ENCODE peak calls at places on chromosomes 11 and 22, in six cellular contexts. K is NCI-H1105; G is stimulated activated CD8-positive, alpha-beta memory T cell treated with anti-CD3 and anti-CD28 coated beads, Interleukin-4, amount 100 ng/mL, for 1 hour; N is activated B cell treated with CpG ODN at 0.5 μM for 24 hours; P is caudate nucleus; X is IMR-90. M is an unnamed sample.
A peak's percentile ranks its signal among the peaks of the same experiment; 100 is the strongest.

GRCh38 chr11:72353861-72354260 is 80.5 kb downstream of the CLPB start:
- DNase-seq in X (peak; percentile 22), G (no peak), N (no peak), K (no peak), P (no peak), M (no peak)

GRCh38 chr11:10920205-10920604 is 62.4 kb upstream of the ZBED5 start:
- DNase-seq in N (no peak), K (no peak), G (no peak), X (peak; percentile 83), P (no peak), M (no peak)

GRCh38 chr22:32474635-32475427 is at the start of gene FBXO7:
- DNase-seq in G (peak; percentile 72), X (peak; percentile 90), N (peak; percentile 92), P (peak; percentile 93), K (peak; percentile 80), M (peak; percentile 93)

GRCh38 chr11:120413480-120413879 is 77.3 kb downstream of the ARHGEF12 start:
- DNase-seq in G (no peak), N (no peak), K (no peak), P (no peak), X (peak; percentile 85), M (peak; percentile 55)

GRCh38 chr11:116927163-116927772 is 89.8 kb upstream of the APOA1 start:
- DNase-seq in P (no peak), G (peak; percentile 23), K (no peak), N (no peak), X (no peak), M (no peak)

GRCh38 chr11:16418698-16419097 is 62.4 kb upstream of the SOX6 start:
- DNase-seq in N (no peak), P (no peak), K (no peak), G (no peak), X (peak; percentile 17), M (no peak)

GRCh38 chr11:2207773-2208621 is 36.4 kb upstream of the TH start:
- DNase-seq in N (no peak), X (no peak), G (no peak), K (no peak), P (no peak), M (no peak)

GRCh38 chr11:128691802-128692749 is 1.8 kb upstream of the FLI1 start:
- DNase-seq in K (no peak), N (no peak), X (no peak), P (no peak), G (no peak), M (no peak)

GRCh38 chr11:134453441-134453840 is 41.4 kb upstream of the B3GAT1 start:
- DNase-seq in G (no peak), P (peak; percentile 16), K (no peak), N (no peak), X (no peak), M (no peak)

GRCh38 chr22:47047321-47048122 is 285.1 kb downstream of the TBC1D22A start:
- DNase-seq in N (no peak), G (no peak), P (no peak), X (no peak), K (no peak), M (no peak)

GRCh38 chr11:118142809-118143208 is 9.8 kb downstream of the SCN4B start:
- DNase-seq in X (no peak), N (no peak), G (no peak), P (no peak), K (no peak), M (no peak)

GRCh38 chr11:99069831-99070444 is 49.2 kb downstream of the CNTN5 start:
- DNase-seq in K (peak; percentile 74), G (no peak), X (no peak), P (no peak), N (no peak), M (peak; percentile 37)

GRCh38 chr11:70853103-70853830 is 399.1 kb downstream of the SHANK2 start:
- DNase-seq in P (no peak), N (no peak), X (no peak), K (no peak), G (no peak), M (no peak)

GRCh38 chr11:9170450-9170849 is 79.1 kb upstream of the SCUBE2 start:
- DNase-seq in X (peak; percentile 82), G (no peak), K (no peak), N (no peak), P (no peak), M (peak; percentile 61)

GRCh38 chr22:50708474-50708873 is 29.5 kb upstream of the ACR start:
- DNase-seq in X (no peak), P (no peak), K (no peak), N (no peak), G (no peak), M (no peak)

GRCh38 chr22:35065183-35065582 is 775 bp upstream of the ISX start:
- DNase-seq in N (no peak), G (no peak), X (no peak), K (no peak), P (no peak), M (no peak)

GRCh38 chr11:32526715-32527114 is 56.9 kb upstream of the EIF3M start:
- DNase-seq in K (no peak), N (no peak), X (no peak), P (no peak), G (no peak), M (no peak)

GRCh38 chr11:117992136-117992535 is 5.9 kb downstream of the IL10RA start:
- DNase-seq in K (no peak), N (no peak), G (no peak), X (no peak), P (no peak), M (no peak)

GRCh38 chr11:8765294-8765693 is 82.7 kb downstream of the RPL27A start:
- DNase-seq in G (no peak), P (no peak), K (no peak), N (no peak), X (peak; percentile 85), M (peak; percentile 77)

GRCh38 chr11:25890626-25891250 is 441.2 kb upstream of the ANO3 start:
- DNase-seq in N (no peak), K (no peak), P (no peak), G (no peak), X (no peak), M (no peak)

GRCh38 chr11:49208006-49208721 is at the start of gene FOLH1:
- DNase-seq in P (peak; percentile 28), G (no peak), K (peak; percentile 25), X (no peak), N (no peak), M (no peak)

GRCh38 chr11:44443836-44444769 is 121.4 kb upstream of the CD82 start:
- DNase-seq in K (no peak), G (no peak), P (no peak), N (no peak), X (no peak), M (no peak)

GRCh38 chr11:61111786-61112517 is 9.7 kb downstream of the CD5 start:
- DNase-seq in P (no peak), K (no peak), X (no peak), N (no peak), G (no peak), M (no peak)

GRCh38 chr11:47154738-47155570 is 21.7 kb downstream of the ARFGAP2 start:
- DNase-seq in N (no peak), P (no peak), K (no peak), X (no peak), G (no peak), M (no peak)

GRCh38 chr11:84398017-84398626 is 1112.0 kb upstream of the CCDC90B start:
- DNase-seq in N (no peak), K (no peak), P (no peak), G (no peak), X (peak; percentile 1), M (peak; percentile 24)

GRCh38 chr11:111797145-111797581 is 31.0 kb upstream of the PPP2R1B start:
- DNase-seq in G (no peak), X (peak; percentile 53), N (no peak), P (no peak), K (no peak), M (peak; percentile 40)

GRCh38 chr11:82636620-82637019 is 97.0 kb downstream of the FAM181B start:
- DNase-seq in K (no peak), X (no peak), N (no peak), P (no peak), G (no peak), M (no peak)

GRCh38 chr22:19880786-19881569 is 26.3 kb upstream of the GNB1L start:
- DNase-seq in N (no peak), K (no peak), G (no peak), P (no peak), X (peak; percentile 94), M (peak; percentile 96)

GRCh38 chr11:27218498-27219038 is 144.4 kb downstream of the CCDC34 start:
- DNase-seq in N (no peak), G (no peak), X (peak; percentile 95), K (no peak), P (no peak), M (peak; percentile 93)

GRCh38 chr11:107732327-107733051 is 20.6 kb upstream of the SLN start:
- DNase-seq in K (no peak), G (no peak), P (no peak), N (no peak), X (no peak), M (no peak)

GRCh38 chr11:57499413-57499982 is 16.0 kb downstream of the SLC43A1 start:
- DNase-seq in G (no peak), N (peak; percentile 64), X (peak; percentile 82), P (peak; percentile 66), K (peak; percentile 85), M (peak; percentile 93)

GRCh38 chr22:43543522-43544281 is 131.9 kb downstream of the MPPED1 start:
- DNase-seq in P (no peak), G (no peak), K (no peak), N (no peak), X (no peak), M (no peak)